ENCODE peak calls at places on chromosomes 16 and 17, in four cellular contexts. A, D, V and U are unnamed samples.

GRCh38 chr16:87538594-87538993 is 45.8 kb upstream of the ZCCHC14 start:
- DNase-seq in V (no peak), D (peak; percentile 86), A (no peak), U (no peak)

GRCh38 chr16:67210069-67210937 is 11.4 kb downstream of the ELMO3 start:
- DNase-seq in V (no peak), D (no peak), A (no peak), U (no peak)

GRCh38 chr17:41360291-41360995 is 9.2 kb downstream of the KRT33B start:
- DNase-seq in V (no peak), D (peak; percentile 87), A (no peak), U (no peak)

GRCh38 chr17:7654832-7655540 is 4.3 kb downstream of the ATP1B2 start:
- DNase-seq in A (no peak), D (peak; percentile 56), V (no peak), U (no peak)

GRCh38 chr17:81491193-81491592 is 21.4 kb downstream of the ACTG1 start:
- DNase-seq in A (no peak), D (no peak), V (no peak), U (no peak)

GRCh38 chr17:71727292-71727691 is 393.5 kb upstream of the SOX9 start:
- DNase-seq in D (no peak), A (no peak), V (no peak), U (no peak)

GRCh38 chr16:4706871-4707270 is 13.5 kb downstream of the NUDT16L1 start:
- DNase-seq in V (no peak), A (no peak), D (no peak), U (no peak)

GRCh38 chr17:65930140-65930715 is 261.7 kb downstream of the CEP112 start:
- DNase-seq in D (peak; percentile 79), V (no peak), A (no peak), U (no peak)

GRCh38 chr17:72811976-72812687 is 280.4 kb downstream of the SLC39A11 start:
- DNase-seq in V (no peak), D (no peak), A (no peak), U (no peak)

GRCh38 chr16:31043898-31044481 is 10.6 kb downstream of the STX4 start:
- DNase-seq in V (no peak), A (no peak), D (no peak), U (no peak)

GRCh38 chr17:34413443-34414076 is 50.5 kb upstream of the CCL1 start:
- DNase-seq in A (no peak), V (no peak), D (no peak), U (no peak)

GRCh38 chr17:40303706-40304450 is 5.1 kb upstream of the RARA start:
- DNase-seq in D (peak; percentile 78), V (no peak), A (no peak), U (no peak)

GRCh38 chr17:60077226-60077625 is 1.5 kb downstream of the HEATR6 start:
- DNase-seq in A (no peak), V (no peak), D (no peak), U (no peak)

GRCh38 chr16:77912617-77913016 is 109.7 kb upstream of the CLEC3A start:
- DNase-seq in D (no peak), V (no peak), A (no peak), U (no peak)

GRCh38 chr16:58125041-58125440 is 4.1 kb downstream of the CFAP20 start:
- DNase-seq in D (no peak), A (no peak), V (no peak), U (no peak)